ENCODE peak calls at places on chromosomes 1 and 21, in seven cellular contexts. A, F, M, V, I, X and O are unnamed samples. For H3K36me3, the result is how much of the 10 kb centered on the place peaks cover.

GRCh38 chr1:33471416-33471815 is 1.0 kb upstream of the ZSCAN20 start:
- DNase-seq in X (peak), F (no peak), I (no peak), A (no peak), V (no peak), M (no peak), O (no peak)

GRCh38 chr1:64269558-64269884 is 66.1 kb downstream of the UBE2U start:
- DNase-seq in M (no peak), F (no peak), V (no peak), I (no peak), X (no peak), A (no peak), O (no peak)

GRCh38 chr1:218371927-218372672 is 27.0 kb downstream of the TGFB2 start:
- DNase-seq in F (no peak), V (no peak), A (no peak), M (no peak), I (no peak), X (no peak), O (no peak)

GRCh38 chr1:162056043-162056442 is 13.4 kb upstream of the NOS1AP start:
- DNase-seq in M (peak), I (peak), X (peak), A (peak), V (peak), F (peak), O (peak)

GRCh38 chr1:58045094-58045493 is 501.4 kb downstream of the OMA1 start:
- DNase-seq in V (no peak), F (no peak), X (no peak), M (no peak), I (no peak), A (peak), O (no peak)

GRCh38 chr1:93585059-93585966 is 96.3 kb downstream of the BCAR3 start:
- DNase-seq in I (no peak), A (no peak), X (peak), M (peak), V (peak), F (peak), O (peak)

GRCh38 chr1:83717785-83718184 is 281.1 kb downstream of the TTLL7 start:
- DNase-seq in M (no peak), X (no peak), V (no peak), F (no peak), A (no peak), I (no peak), O (no peak)

GRCh38 chr1:10178602-10179407 is 31.6 kb upstream of the KIF1B start:
- DNase-seq in X (no peak), A (peak), I (peak), V (no peak), M (no peak), F (no peak), O (no peak)

GRCh38 chr1:20719871-20720620 is 2.2 kb upstream of the KIF17 start:
- DNase-seq in X (no peak), M (no peak), F (no peak), A (no peak), V (no peak), I (no peak), O (no peak)

GRCh38 chr21:45779226-45779625 is 135.7 kb downstream of the PCBP3 start:
- DNase-seq in M (no peak), V (no peak), X (no peak), A (no peak), I (no peak), F (no peak), O (no peak)

GRCh38 chr1:230807551-230808267 is 60.5 kb downstream of the CAPN9 start:
- DNase-seq in X (no peak), A (no peak), V (no peak), M (no peak), F (no peak), I (no peak), O (no peak)

GRCh38 chr1:17822741-17823426 is 67.8 kb downstream of the ACTL8 start:
- DNase-seq in X (no peak), V (peak), M (no peak), F (peak), I (no peak), A (no peak), O (no peak)

GRCh38 chr1:163439506-163439905 is 117.8 kb downstream of the NUF2 start:
- DNase-seq in V (no peak), X (no peak), F (no peak), M (no peak), I (no peak), A (no peak), O (no peak)

GRCh38 chr1:111833334-111833733 is 77.6 kb downstream of the DDX20 start:
- DNase-seq in M (no peak), F (no peak), V (no peak), I (peak), X (no peak), A (peak), O (no peak)

GRCh38 chr1:33342041-33342723 is 21.3 kb upstream of the A3GALT2 start:
- DNase-seq in A (peak), M (peak), X (peak), I (peak), F (peak), V (peak), O (peak)

GRCh38 chr1:15734901-15735300 is 1.2 kb upstream of the SLC25A34 start:
- DNase-seq in A (no peak), V (no peak), F (no peak), I (no peak), M (no peak), X (peak), O (no peak)

GRCh38 chr1:27099904-27100796 is 54.8 kb downstream of the SLC9A1 start:
- DNase-seq in X (no peak), A (peak), V (no peak), M (peak), I (peak), F (no peak), O (no peak)

GRCh38 chr1:30474818-30475200 is 248.6 kb downstream of the MATN1 start:
- DNase-seq in X (no peak), F (no peak), I (no peak), V (peak), M (no peak), A (no peak), O (no peak)

GRCh38 chr1:89166705-89167104 is 9.1 kb downstream of the GBP7 start:
- DNase-seq in X (no peak), I (no peak), F (no peak), A (no peak), M (no peak), V (no peak), O (no peak)

GRCh38 chr1:29105822-29106221 is 17.9 kb downstream of the TMEM200B start:
- DNase-seq in F (no peak), I (no peak), M (no peak), A (no peak), X (peak), V (no peak), O (no peak)

GRCh38 chr1:30058966-30059365 is 664.4 kb downstream of the MATN1 start:
- DNase-seq in A (no peak), M (no peak), V (no peak), F (no peak), I (no peak), X (peak), O (no peak)

GRCh38 chr1:27166351-27166802 is 11.5 kb upstream of the SLC9A1 start:
- DNase-seq in F (no peak), A (no peak), X (peak), M (no peak), V (no peak), I (no peak), O (no peak)

GRCh38 chr1:18668750-18669404 is 38.2 kb downstream of the PAX7 start:
- DNase-seq in A (no peak), V (peak), F (no peak), I (no peak), M (no peak), X (no peak), O (no peak)

GRCh38 chr1:36367798-36368197 is 17.9 kb downstream of the STK40 start:
- DNase-seq in I (no peak), V (no peak), F (no peak), A (no peak), X (no peak), M (no peak), O (no peak)

GRCh38 chr1:116921301-116921885 is 11.7 kb downstream of the PTGFRN start:
- DNase-seq in F (no peak), M (no peak), I (no peak), X (no peak), V (no peak), A (no peak), O (no peak)

GRCh38 chr1:227489572-227489971 is 73.8 kb upstream of the ZNF678 start:
- DNase-seq in X (no peak), F (no peak), V (no peak), I (no peak), M (no peak), A (no peak), O (no peak)

GRCh38 chr1:20472860-20473711 is 12.9 kb downstream of the CAMK2N1 start:
- DNase-seq in M (peak), I (peak), F (peak), A (peak), X (no peak), V (peak), O (peak)

GRCh38 chr1:67766117-67766978 is 66.9 kb downstream of the GNG12 start:
- DNase-seq in X (peak), I (peak), F (no peak), A (peak), M (peak), V (peak), O (peak)

GRCh38 chr1:55015731-55016620 is 17.2 kb downstream of the BSND start:
- DNase-seq in I (no peak), V (no peak), F (no peak), X (no peak), A (no peak), M (no peak), O (no peak)
- H3K36me3 ChIP-seq in I (under half), V (under half), F (under half), X (under half), A (under half), M (under half), O (under half)

GRCh38 chr1:46569116-46569515 is 17.7 kb upstream of the KNCN start:
- DNase-seq in A (no peak), I (no peak), F (no peak), M (no peak), V (no peak), X (no peak), O (no peak)
- H3K36me3 ChIP-seq in A (under half), I (under half), F (under half), M (under half), V (half or more), X (under half), O (under half)

GRCh38 chr21:42539931-42540343 is 26.3 kb downstream of the SLC37A1 start:
- DNase-seq in F (peak), I (peak), M (no peak), V (peak), X (no peak), A (peak), O (no peak)

GRCh38 chr21:42539342-42539741 is 25.7 kb downstream of the SLC37A1 start:
- DNase-seq in F (peak), I (no peak), V (peak), X (no peak), A (no peak), M (no peak), O (no peak)

GRCh38 chr21:42541174-42541573 is 27.5 kb downstream of the SLC37A1 start:
- DNase-seq in X (no peak), M (no peak), F (peak), V (no peak), A (no peak), I (no peak), O (no peak)

GRCh38 chr21:42541618-42542017 is 28.0 kb downstream of the SLC37A1 start:
- DNase-seq in A (no peak), F (no peak), V (no peak), M (no peak), I (no peak), X (no peak), O (no peak)

GRCh38 chr21:42540396-42540795 is 26.7 kb downstream of the SLC37A1 start:
- DNase-seq in V (no peak), X (no peak), I (no peak), F (peak), A (no peak), M (no peak), O (no peak)
- H3K36me3 ChIP-seq in V (half or more), X (under half), I (under half), F (half or more), A (under half), M (under half), O (under half)

GRCh38 chr1:109630081-109630880 is 10.6 kb downstream of the AMPD2 start:
- DNase-seq in A (peak), V (no peak), M (peak), X (no peak), I (peak), F (peak), O (no peak)

GRCh38 chr1:109629372-109630030 is 9.9 kb downstream of the AMPD2 start:
- DNase-seq in F (no peak), A (no peak), X (no peak), I (no peak), M (no peak), V (no peak), O (no peak)

GRCh38 chr1:109627692-109628399 is 8.2 kb downstream of the AMPD2 start:
- DNase-seq in I (no peak), F (no peak), M (no peak), V (no peak), X (no peak), A (no peak), O (no peak)

GRCh38 chr1:109626682-109627408 is 7.2 kb downstream of the AMPD2 start:
- DNase-seq in I (no peak), X (no peak), M (no peak), A (no peak), F (no peak), V (no peak), O (no peak)

GRCh38 chr1:109628540-109629321 is 9.1 kb downstream of the AMPD2 start:
- DNase-seq in X (peak), I (no peak), F (no peak), M (peak), A (no peak), V (no peak), O (no peak)
- H3K36me3 ChIP-seq in X (half or more), I (under half), F (half or more), M (under half), A (under half), V (half or more), O (under half)